ENCODE peak calls at places on chromosomes 11 and 22, in seven cellular contexts. X is foreskin fibroblast, B is astrocyte of the spinal cord, H is heart right ventricle, R is OCI-LY7, J is A549, K is cardiac fibroblast. V is an unnamed sample.

GRCh38 chr11:63553759-63554158 is 9.4 kb downstream of the PLAAT2 start:
- DNase-seq in H (no peak), K (peak), J (no peak), X (no peak), R (peak), B (no peak), V (no peak)

GRCh38 chr11:312092-312816 is 1.6 kb upstream of the IFITM1 start:
- DNase-seq in K (peak), H (peak), B (no peak), R (no peak), X (no peak), J (no peak), V (no peak)

GRCh38 chr11:5605849-5606248 is 9.4 kb downstream of the TRIM6 start:
- DNase-seq in J (no peak), R (peak), B (peak), H (no peak), K (peak), X (peak), V (no peak)

GRCh38 chr22:23409976-23410375 is 170.1 kb downstream of the IGLL1 start:
- DNase-seq in H (no peak), J (no peak), B (no peak), K (no peak), R (no peak), X (no peak), V (no peak)

GRCh38 chr22:43432883-43433415 is 21.1 kb downstream of the MPPED1 start:
- DNase-seq in B (no peak), H (no peak), R (no peak), J (no peak), K (no peak), X (no peak), V (no peak)

GRCh38 chr11:35360059-35360530 is 59.3 kb downstream of the SLC1A2 start:
- DNase-seq in H (no peak), R (no peak), X (no peak), J (no peak), K (no peak), B (no peak), V (no peak)

GRCh38 chr11:86748296-86748695 is 52.0 kb upstream of the PRSS23 start:
- DNase-seq in K (peak), B (peak), H (no peak), J (no peak), R (no peak), X (peak), V (no peak)

GRCh38 chr11:96037267-96037990 is 113.5 kb upstream of the MTMR2 start:
- DNase-seq in K (no peak), X (no peak), B (peak), J (peak), R (no peak), H (no peak), V (no peak)

GRCh38 chr22:37012262-37012904 is 6.9 kb downstream of the TST start:
- DNase-seq in K (peak), R (no peak), B (no peak), X (no peak), J (no peak), H (peak), V (no peak)

GRCh38 chr11:112279901-112280267 is 19.2 kb upstream of the PLET1 start:
- DNase-seq in B (peak), X (no peak), R (peak), H (peak), K (peak), J (peak), V (no peak)

GRCh38 chr11:74100735-74101134 is 70.1 kb downstream of the C2CD3 start:
- DNase-seq in J (no peak), H (no peak), R (no peak), K (no peak), B (no peak), X (no peak), V (no peak)

GRCh38 chr11:92866679-92867282 is 102.7 kb upstream of the MTNR1B start:
- DNase-seq in H (peak), B (no peak), K (no peak), J (no peak), X (no peak), R (no peak), V (no peak)